ENCODE peak calls at places on chromosomes 11 and 22, in five cellular contexts. T, M, N, K and J are unnamed samples.

GRCh38 chr22:42473484-42474193 is 41.4 kb upstream of the NFAM1 start:
- DNase-seq in N (peak; percentile 62), M (peak; percentile 53), K (no peak), T (peak; percentile 42), J (no peak)

GRCh38 chr11:119436715-119437114 is 13.7 kb upstream of the THY1 start:
- DNase-seq in T (no peak), N (no peak), K (no peak), M (no peak), J (no peak)

GRCh38 chr22:49294656-49295464 is 532.8 kb downstream of the BRD1 start:
- DNase-seq in N (no peak), K (peak; percentile 11), T (no peak), M (no peak), J (no peak)

GRCh38 chr22:44765571-44766285 is 13.4 kb downstream of the ARHGAP8 start:
- DNase-seq in K (no peak), M (no peak), T (no peak), N (no peak), J (no peak)

GRCh38 chr11:74141908-74142307 is 28.9 kb downstream of the C2CD3 start:
- DNase-seq in N (no peak), M (no peak), K (no peak), T (no peak), J (no peak)

GRCh38 chr11:33387586-33387985 is 130.4 kb downstream of the HIPK3 start:
- DNase-seq in N (no peak), K (no peak), T (no peak), M (no peak), J (peak; percentile 48)

GRCh38 chr11:131637469-131638175 is 267.2 kb downstream of the NTM start:
- DNase-seq in N (no peak), T (no peak), M (no peak), K (no peak), J (no peak)

GRCh38 chr11:3773180-3773579 is 24.2 kb downstream of the NUP98 start:
- DNase-seq in T (no peak), M (no peak), N (no peak), K (no peak), J (no peak)

GRCh38 chr11:66950113-66950535 is 8.1 kb downstream of the PC start:
- DNase-seq in T (peak; percentile 79), K (no peak), M (peak; percentile 87), N (peak; percentile 97), J (no peak)

GRCh38 chr11:134802116-134802515 is 390.1 kb upstream of the B3GAT1 start:
- DNase-seq in K (no peak), M (no peak), N (no peak), T (no peak), J (no peak)

GRCh38 chr11:65295571-65296338 is 18.9 kb upstream of the CDC42EP2 start:
- DNase-seq in N (no peak), K (no peak), T (no peak), M (no peak), J (no peak)

GRCh38 chr22:48737461-48738203 is 1090.0 kb downstream of the BRD1 start:
- DNase-seq in M (no peak), K (no peak), N (no peak), T (no peak), J (no peak)

GRCh38 chr22:35312198-35313059 is 12.7 kb downstream of the TOM1 start:
- DNase-seq in K (no peak), T (no peak), M (peak; percentile 90), N (no peak), J (no peak)

GRCh38 chr11:130979386-130979972 is 63.2 kb upstream of the SNX19 start:
- DNase-seq in K (no peak), N (peak; percentile 23), M (no peak), T (peak; percentile 10), J (no peak)

GRCh38 chr22:44702479-44703219 is 645 bp downstream of the PRR5 start:
- DNase-seq in M (no peak), T (no peak), K (peak; percentile 75), N (no peak), J (no peak)

GRCh38 chr11:61540528-61540927 is 32.0 kb downstream of the LRRC10B start:
- DNase-seq in N (no peak), M (no peak), K (no peak), T (no peak), J (no peak)

GRCh38 chr11:11391796-11392195 is 38.7 kb upstream of the CSNK2A3 start:
- DNase-seq in M (no peak), N (peak; percentile 23), K (no peak), T (no peak), J (no peak)

GRCh38 chr11:69393178-69393832 is 88.2 kb upstream of the LINC01488 start:
- DNase-seq in K (no peak), M (no peak), T (no peak), N (no peak), J (no peak)

GRCh38 chr11:71467164-71467563 is 14.2 kb downstream of the NADSYN1 start:
- DNase-seq in K (no peak), M (no peak), T (no peak), N (no peak), J (no peak)

GRCh38 chr11:114085965-114086364 is 26.5 kb downstream of the ZBTB16 start:
- DNase-seq in M (no peak), K (no peak), N (no peak), T (no peak), J (no peak)

GRCh38 chr11:16012125-16012751 is 344.1 kb downstream of the SOX6 start:
- DNase-seq in T (no peak), M (no peak), K (no peak), N (no peak), J (no peak)

GRCh38 chr22:38249803-38250641 is 22.8 kb downstream of the TMEM184B start:
- DNase-seq in M (no peak), N (no peak), T (no peak), K (no peak), J (no peak)

GRCh38 chr11:5258543-5259262 is 4.1 kb upstream of the HBG2 start:
- DNase-seq in K (no peak), T (peak; percentile 40), M (no peak), N (no peak), J (no peak)

GRCh38 chr11:12673924-12674570 is at the start of gene TEAD1:
- DNase-seq in K (peak; percentile 100), T (peak; percentile 99), M (peak; percentile 84), N (peak; percentile 95), J (no peak)

GRCh38 chr11:8242480-8243280 is 21.0 kb downstream of the LMO1 start:
- DNase-seq in K (no peak), T (no peak), N (no peak), M (no peak), J (no peak)

GRCh38 chr11:107736546-107736945 is 24.7 kb upstream of the SLN start:
- DNase-seq in K (no peak), N (no peak), T (no peak), M (no peak), J (no peak)

GRCh38 chr11:74570266-74571061 is 21.9 kb upstream of the POLD3 start:
- DNase-seq in N (peak; percentile 70), K (peak; percentile 50), M (peak; percentile 57), T (peak; percentile 67), J (no peak)

GRCh38 chr11:86799680-86800075 is 664 bp upstream of the PRSS23 start:
- DNase-seq in M (no peak), T (no peak), K (no peak), N (peak; percentile 61), J (no peak)

GRCh38 chr11:86802146-86802545 is 1.8 kb downstream of the PRSS23 start:
- DNase-seq in N (no peak), T (no peak), M (no peak), K (no peak), J (no peak)

GRCh38 chr11:86800956-86801264 is 568 bp downstream of the PRSS23 start:
- DNase-seq in N (no peak), M (no peak), T (no peak), K (no peak), J (no peak)

GRCh38 chr11:86798988-86799387 is 1.4 kb upstream of the PRSS23 start:
- DNase-seq in M (no peak), N (peak; percentile 71), K (no peak), T (no peak), J (no peak)

GRCh38 chr11:86800076-86800955 is at the start of gene PRSS23:
- DNase-seq in K (peak; percentile 76), T (peak; percentile 36), M (no peak), N (peak; percentile 79), J (no peak)
- TF ChIP-seq CHD2 in K (no peak), T (no peak), M (no peak), N (no peak), J (no peak)

GRCh38 chr22:25563757-25564319 is 637 bp upstream of the GRK3 start:
- DNase-seq in M (peak; percentile 61), T (no peak), K (no peak), N (no peak), J (no peak)
- TF ChIP-seq KDM1A in M (no peak), T (no peak), K (no peak), N (no peak), J (no peak)

DNA sequence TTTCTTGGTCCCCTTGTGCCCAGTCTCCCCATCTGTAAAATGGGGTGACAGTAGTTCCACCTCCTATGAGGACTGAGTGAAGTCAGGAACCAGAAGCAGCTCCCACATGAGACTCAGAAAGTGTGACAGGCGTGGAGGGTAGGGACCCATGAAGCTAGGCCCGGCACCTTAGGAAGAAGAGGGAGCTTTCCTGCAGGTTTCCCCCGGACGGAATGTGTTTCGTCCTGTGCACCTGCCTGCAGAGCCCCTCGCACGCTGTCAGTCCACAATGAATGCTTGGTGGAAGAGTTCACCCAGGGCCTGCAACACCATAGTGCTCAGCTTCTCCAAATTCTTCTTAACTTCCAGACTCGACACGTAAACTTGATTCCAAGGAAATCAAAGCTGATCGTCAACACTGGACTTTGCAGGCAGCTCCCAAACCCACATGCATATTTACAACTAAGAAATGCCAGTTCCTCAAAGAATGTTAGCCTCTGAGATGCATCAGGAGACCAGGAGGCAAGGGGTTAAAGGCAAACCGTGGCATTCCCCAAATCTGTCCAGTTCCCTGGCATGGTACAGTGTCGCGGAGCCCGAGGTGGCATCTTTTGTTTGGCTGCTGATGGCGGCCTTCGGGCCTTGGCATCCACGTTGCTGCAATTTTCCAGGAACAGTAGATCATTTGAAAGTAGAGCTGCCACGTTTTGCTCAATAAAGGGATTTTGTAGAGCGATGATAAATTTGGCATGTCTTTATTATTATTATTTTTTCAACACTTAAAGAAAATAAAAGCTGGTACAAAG is 15.4 kb downstream of the LRP5 start:
- DNase-seq in T (no peak), K (no peak), N (no peak), M (no peak), J (no peak)
- H3K4me3 ChIP-seq in T (no peak overlapping the region), K (peak overlapping the region; percentile 38), N (no peak overlapping the region), M (no peak overlapping the region), J (no peak overlapping the region)

GRCh38 chr11:79390923-79391322 is 49.9 kb downstream of the TENM4 start:
- DNase-seq in N (no peak), M (no peak), K (no peak), T (no peak), J (no peak)

GRCh38 chr11:79390477-79390876 is 50.4 kb downstream of the TENM4 start:
- DNase-seq in M (no peak), N (no peak), K (no peak), T (no peak), J (no peak)

GRCh38 chr11:79396674-79397073 is 44.2 kb downstream of the TENM4 start:
- DNase-seq in M (no peak), T (no peak), K (no peak), N (no peak), J (no peak)

GRCh38 chr11:79396001-79396400 is 44.8 kb downstream of the TENM4 start:
- DNase-seq in K (no peak), M (no peak), N (no peak), T (no peak), J (no peak)

GRCh38 chr11:79393362-79394043 is 47.3 kb downstream of the TENM4 start:
- DNase-seq in T (no peak), M (no peak), K (peak; percentile 52), N (peak; percentile 15), J (no peak)
- TF ChIP-seq CHD2 in T (no peak), M (no peak), K (no peak), N (no peak), J (no peak)